ENCODE peak calls at places on chromosomes 7 and 10, in nine cellular contexts. Y is dorsolateral prefrontal cortex, W is Calu3, F is GM20000, D is cardiac muscle cell, P is epithelial cell of esophagus, I is fibroblast of the aortic adventitia, O is A549, L is brain microvascular endothelial cell. U is an unnamed sample.

GRCh38 chr10:110007171-110007700 is 548 bp upstream of the ADD3 start:
- DNase-seq in Y (peak), W (peak), F (peak), D (no peak), P (peak), I (no peak), O (peak), L (no peak), U (peak)

GRCh38 chr10:131469551-131469950 is 158.0 kb upstream of the TCERG1L start:
- DNase-seq in Y (no peak), W (no peak), F (no peak), D (no peak), P (no peak), I (no peak), O (no peak), L (no peak), U (no peak)

GRCh38 chr10:131155218-131155902 is 156.2 kb downstream of the TCERG1L start:
- DNase-seq in Y (no peak), W (no peak), F (no peak), D (no peak), P (no peak), I (no peak), O (no peak), L (no peak), U (no peak)

GRCh38 chr7:150356265-150356897 is 12.2 kb upstream of the REPIN1 start:
- DNase-seq in Y (no peak), W (no peak), F (no peak), D (peak), P (peak), I (peak), O (peak), L (no peak), U (peak)

GRCh38 chr7:97845622-97846203 is 26.5 kb downstream of the ASNS start:
- DNase-seq in Y (no peak), W (peak), F (peak), D (peak), P (peak), I (peak), O (peak), L (peak), U (peak)

GRCh38 chr10:67788028-67788886 is 49.7 kb downstream of the DNAJC12 start:
- DNase-seq in Y (no peak), W (peak), F (peak), D (peak), P (peak), I (no peak), O (peak), L (peak), U (peak)

GRCh38 chr10:120460776-120461175 is 3.7 kb downstream of the PLPP4 start:
- DNase-seq in Y (no peak), W (no peak), F (no peak), D (no peak), P (peak), I (peak), O (no peak), L (peak), U (no peak)

GRCh38 chr10:14456870-14457266 is 126.1 kb upstream of the FRMD4A start:
- DNase-seq in Y (no peak), W (no peak), F (no peak), D (no peak), P (no peak), I (no peak), O (no peak), L (no peak), U (no peak)

GRCh38 chr10:81569488-81569887 is 305.5 kb upstream of the NRG3 start:
- DNase-seq in Y (no peak), W (no peak), F (no peak), D (no peak), P (no peak), I (no peak), O (no peak), L (no peak), U (no peak)

GRCh38 chr10:46526682-46527038 is 29.8 kb downstream of the GPRIN2 start:
- DNase-seq in Y (no peak), W (peak), F (no peak), D (no peak), P (peak), I (no peak), O (peak), L (no peak), U (peak)

GRCh38 chr7:142556745-142557144 is 192.5 kb upstream of the PRSS1 start:
- DNase-seq in Y (no peak), W (peak), F (no peak), D (peak), P (peak), I (peak), O (peak), L (peak), U (peak)

GRCh38 chr10:71753960-71754505 is 19.3 kb downstream of the VSIR start:
- DNase-seq in Y (no peak), W (no peak), F (no peak), D (no peak), P (no peak), I (no peak), O (no peak), L (no peak), U (no peak)

GRCh38 chr7:135943266-135943889 is 33.8 kb downstream of the MTPN start:
- DNase-seq in Y (no peak), W (no peak), F (no peak), D (no peak), P (no peak), I (peak), O (no peak), L (no peak), U (no peak)

GRCh38 chr7:51316666-51317581 is at the start of gene COBL:
- DNase-seq in Y (no peak), W (peak), F (peak), D (peak), P (peak), I (no peak), O (peak), L (no peak), U (no peak)

GRCh38 chr7:51314726-51315125 is 1.9 kb downstream of the COBL start:
- DNase-seq in Y (no peak), W (peak), F (no peak), D (no peak), P (no peak), I (no peak), O (no peak), L (no peak), U (no peak)

GRCh38 chr7:51317582-51317910 is 937 bp upstream of the COBL start:
- DNase-seq in Y (no peak), W (no peak), F (no peak), D (no peak), P (no peak), I (no peak), O (no peak), L (no peak), U (no peak)

GRCh38 chr7:51315393-51316261 is 982 bp downstream of the COBL start:
- DNase-seq in Y (peak), W (peak), F (peak), D (peak), P (peak), I (no peak), O (peak), L (no peak), U (no peak)

DNA sequence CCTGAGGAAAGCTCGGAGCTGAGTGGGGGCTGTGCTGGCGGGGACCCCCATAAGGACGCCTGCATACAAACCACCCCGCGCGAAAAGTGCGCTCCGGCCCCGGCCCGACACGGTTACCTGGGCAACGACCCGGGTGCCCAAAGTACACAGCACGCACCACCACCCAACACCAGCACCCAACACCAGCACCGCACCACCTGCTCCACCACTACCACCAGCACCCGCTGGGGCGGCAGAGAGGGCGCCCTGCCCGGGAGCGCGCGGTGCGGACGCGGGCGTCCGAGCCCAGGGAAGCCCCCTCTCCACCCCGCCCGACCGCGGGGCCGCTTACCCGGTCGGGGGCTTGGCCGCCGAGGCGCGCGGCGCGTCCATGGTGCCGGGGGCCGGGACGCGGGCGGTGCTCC is 345 bp downstream of the COBL start:
- DNase-seq in Y (no peak), W (peak), F (peak), D (no peak), P (no peak), I (no peak), O (peak), L (no peak), U (no peak)
- TF ChIP-seq CTCF in Y (no peak), W (peak), F (no peak), D (no peak), P (no peak), I (no peak), O (peak), L (no peak), U (no peak)

DNA sequence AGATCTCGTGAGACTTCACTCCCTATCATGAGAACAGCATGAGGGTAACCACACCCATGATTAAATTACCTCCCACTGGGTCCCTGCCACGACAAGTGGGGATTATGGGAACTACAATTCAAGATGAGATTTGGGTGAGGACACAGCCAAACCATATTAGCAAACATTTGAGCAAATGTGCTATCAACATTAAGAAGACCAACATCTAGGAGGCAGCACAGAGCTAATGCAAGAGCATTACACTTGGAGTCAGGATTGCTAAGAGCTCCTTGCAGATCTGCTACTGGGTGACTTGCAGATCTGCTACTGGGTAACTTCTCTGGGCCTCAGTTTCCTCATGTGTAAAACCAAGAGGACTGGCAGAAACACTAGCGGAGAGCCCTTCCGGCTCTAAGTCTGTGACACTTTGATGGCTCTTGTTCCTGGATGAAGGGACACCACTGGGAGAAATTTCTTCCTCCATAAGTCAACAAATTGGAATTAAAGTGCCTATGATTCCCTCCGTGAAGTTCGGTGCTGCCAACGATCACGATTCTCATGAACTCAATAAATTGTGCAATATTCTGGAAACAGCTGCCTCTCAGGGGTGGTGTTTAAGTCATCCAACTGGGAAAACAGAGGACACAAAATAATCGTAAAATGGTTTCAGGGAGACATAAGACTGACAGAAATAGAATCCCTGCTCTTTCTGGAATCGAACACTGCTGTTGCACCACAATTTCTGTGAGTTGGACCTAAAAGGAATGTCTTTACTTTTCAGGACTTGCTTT is 115.8 kb upstream of the ITGB1 start:
- DNase-seq in Y (no peak), W (no peak), F (no peak), D (no peak), P (peak), I (peak), O (no peak), L (no peak), U (no peak)
- TF ChIP-seq CTCF in Y (no peak), W (no peak), F (no peak), D (no peak), P (no peak), I (peak), O (no peak), L (no peak), U (no peak)

GRCh38 chr10:101143354-101143648 is 12.2 kb downstream of the TLX1 start:
- DNase-seq in Y (no peak), W (no peak), F (no peak), D (no peak), P (no peak), I (no peak), O (no peak), L (no peak), U (no peak)

GRCh38 chr10:101141622-101142532 is 10.8 kb downstream of the TLX1 start:
- DNase-seq in Y (peak), W (peak), F (peak), D (peak), P (peak), I (peak), O (peak), L (peak), U (peak)

GRCh38 chr10:101144053-101144452 is 13.0 kb downstream of the TLX1 start:
- DNase-seq in Y (no peak), W (no peak), F (no peak), D (no peak), P (no peak), I (no peak), O (no peak), L (no peak), U (no peak)

GRCh38 chr10:101140950-101141621 is 10.0 kb downstream of the TLX1 start:
- DNase-seq in Y (no peak), W (no peak), F (no peak), D (no peak), P (no peak), I (no peak), O (no peak), L (no peak), U (no peak)

GRCh38 chr10:101142533-101143353 is 11.6 kb downstream of the TLX1 start:
- DNase-seq in Y (no peak), W (no peak), F (no peak), D (no peak), P (no peak), I (no peak), O (no peak), L (no peak), U (no peak)
- TF ChIP-seq CTCF in Y (no peak), W (no peak), F (no peak), D (no peak), P (no peak), I (no peak), O (no peak), L (no peak), U (no peak)

DNA sequence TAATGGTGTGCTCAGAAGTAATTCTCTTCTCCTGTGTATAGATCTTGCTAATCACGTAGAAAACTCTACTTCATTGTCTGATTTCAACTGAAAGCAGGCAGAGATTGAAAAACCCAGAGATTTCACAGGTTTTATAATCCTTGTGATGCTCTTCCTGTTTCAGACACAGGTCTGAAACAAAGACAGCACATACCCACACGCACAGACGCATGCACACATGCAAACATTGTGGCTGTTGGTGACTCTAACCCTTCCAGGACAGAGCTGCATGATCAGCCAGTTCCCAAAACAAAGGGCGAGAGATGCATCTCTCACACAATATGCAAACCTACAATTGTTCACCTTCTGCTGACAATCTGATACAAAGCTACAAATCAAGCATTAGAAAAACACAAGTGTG is 11.1 kb upstream of the TFEC start:
- DNase-seq in Y (no peak), W (no peak), F (peak), D (no peak), P (no peak), I (no peak), O (no peak), L (no peak), U (no peak)
- TF ChIP-seq CTCF in Y (no peak), W (no peak), F (no peak), D (no peak), P (no peak), I (no peak), O (no peak), L (no peak), U (no peak)